ENCODE peak calls at places on chromosomes 7 and 10, in five cellular contexts. D, P, M, T and U are unnamed samples. For H3K4me1, the result is how much of the 10 kb centered on the place peaks cover.

GRCh38 chr7:71613316-71613715 is 481.4 kb downstream of the GALNT17 start:
- DNase-seq in D (peak), P (no peak), M (no peak), T (no peak), U (no peak)

GRCh38 chr7:39703143-39703542 is 79.8 kb downstream of the RALA start:
- DNase-seq in D (peak), P (no peak), M (no peak), T (peak), U (no peak)

GRCh38 chr10:75398630-75399460 is 2.7 kb downstream of the ZNF503 start:
- DNase-seq in D (peak), P (no peak), M (peak), T (no peak), U (no peak)

GRCh38 chr7:31648288-31648687 is 38.7 kb upstream of the PPP1R17 start:
- DNase-seq in D (peak), P (no peak), M (no peak), T (no peak), U (no peak)

GRCh38 chr7:30914611-30915601 is 3.3 kb downstream of the AQP1 start:
- DNase-seq in D (peak), P (peak), M (peak), T (peak), U (peak)

GRCh38 chr7:75638607-75639070 is 100.1 kb downstream of the HIP1 start:
- DNase-seq in D (peak), P (no peak), M (peak), T (peak), U (peak)

GRCh38 chr7:7772385-7772784 is 54.0 kb upstream of the RPA3 start:
- DNase-seq in D (no peak), P (no peak), M (no peak), T (no peak), U (peak)

GRCh38 chr10:22246680-22247391 is 29.0 kb upstream of the EBLN1 start:
- DNase-seq in D (peak), P (no peak), M (no peak), T (no peak), U (peak)

GRCh38 chr7:22445140-22445722 is 54.8 kb downstream of the STEAP1B start:
- DNase-seq in D (no peak), P (no peak), M (peak), T (no peak), U (no peak)

GRCh38 chr10:78856421-78856820 is 212.3 kb upstream of the ZMIZ1 start:
- DNase-seq in D (no peak), P (no peak), M (peak), T (no peak), U (no peak)

GRCh38 chr10:47116445-47116844 is 183.6 kb upstream of the GDF10 start:
- DNase-seq in D (no peak), P (no peak), M (no peak), T (no peak), U (no peak)

GRCh38 chr7:155597753-155598140 is 46.7 kb upstream of the RBM33 start:
- DNase-seq in D (no peak), P (no peak), M (no peak), T (no peak), U (no peak)

GRCh38 chr10:75568721-75569120 is 137.3 kb downstream of the LRMDA start:
- DNase-seq in D (no peak), P (no peak), M (no peak), T (no peak), U (no peak)

GRCh38 chr7:24580283-24580946 is 7.2 kb downstream of the PALS2 start:
- DNase-seq in D (no peak), P (no peak), M (no peak), T (no peak), U (no peak)

GRCh38 chr7:979886-980571 is 3.0 kb upstream of the CYP2W1 start:
- DNase-seq in D (no peak), P (no peak), M (no peak), T (peak), U (no peak)

GRCh38 chr7:96052860-96053452 is 268.9 kb downstream of the SLC25A13 start:
- DNase-seq in D (no peak), P (no peak), M (no peak), T (peak), U (no peak)

DNA sequence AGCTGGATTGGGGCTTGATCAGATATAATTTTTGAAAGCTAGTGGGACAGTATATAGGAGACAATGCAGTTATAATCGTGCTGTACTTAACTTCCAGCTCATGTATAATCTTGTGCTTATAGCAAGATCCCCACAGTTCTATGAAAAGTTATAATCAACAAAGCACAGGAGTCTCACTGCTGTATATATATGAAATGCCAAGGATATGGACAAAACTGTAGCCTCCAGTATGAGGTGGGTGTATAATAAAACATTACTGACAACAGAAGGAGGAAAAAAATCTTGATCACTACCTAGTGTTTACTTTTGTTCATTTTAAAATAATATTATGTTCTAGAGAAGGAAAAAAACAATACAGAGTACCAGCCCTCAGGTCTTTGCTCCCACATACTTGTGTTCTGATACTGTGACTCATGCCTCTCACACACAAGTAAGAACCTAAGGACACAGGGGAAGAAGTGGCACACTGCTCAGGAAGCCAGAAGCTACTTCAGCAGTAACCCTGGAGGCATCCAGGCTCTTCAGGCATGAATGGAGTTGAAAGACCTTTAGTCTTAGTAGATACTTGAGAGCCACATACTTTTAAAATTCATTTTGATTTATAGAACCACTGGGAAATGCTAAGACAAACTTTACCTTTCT is 265.7 kb upstream of the IMMP2L start:
- DNase-seq in D (peak), P (no peak), M (no peak), T (no peak), U (no peak)
- H3K27ac ChIP-seq in D (no peak), P (no peak), M (no peak), T (peak), U (no peak)

GRCh38 chr10:77446700-77447099 is 190.9 kb downstream of the KCNMA1 start:
- DNase-seq in D (no peak), P (no peak), M (no peak), T (no peak), U (no peak)

GRCh38 chr10:77442790-77443189 is 194.8 kb downstream of the KCNMA1 start:
- DNase-seq in D (no peak), P (no peak), M (no peak), T (no peak), U (no peak)

GRCh38 chr10:77445562-77445961 is 192.0 kb downstream of the KCNMA1 start:
- DNase-seq in D (no peak), P (no peak), M (no peak), T (no peak), U (no peak)

GRCh38 chr10:77441541-77442175 is 195.9 kb downstream of the KCNMA1 start:
- DNase-seq in D (no peak), P (no peak), M (no peak), T (no peak), U (no peak)

GRCh38 chr10:77444041-77444440 is 193.6 kb downstream of the KCNMA1 start:
- DNase-seq in D (no peak), P (no peak), M (no peak), T (no peak), U (no peak)
- H3K4me1 ChIP-seq in D (under half), P (under half), M (under half), T (under half), U (under half)

GRCh38 chr7:55975944-55976633 is 11.7 kb downstream of the NIPSNAP2 start:
- DNase-seq in D (no peak), P (no peak), M (no peak), T (no peak), U (no peak)
- H3K27ac ChIP-seq in D (no peak), P (no peak), M (peak), T (no peak), U (no peak)

GRCh38 chr10:29820890-29821398 is 186.2 kb upstream of the SVIL start:
- DNase-seq in D (peak), P (peak), M (peak), T (no peak), U (no peak)
- H3K4me1 ChIP-seq in D (under half), P (under half), M (under half), T (under half), U (under half)

GRCh38 chr7:34723338-34723737 is 65.3 kb downstream of the NPSR1 start:
- DNase-seq in D (no peak), P (no peak), M (no peak), T (no peak), U (no peak)
- H3K27ac ChIP-seq in D (no peak), P (no peak), M (no peak), T (no peak), U (no peak)

DNA sequence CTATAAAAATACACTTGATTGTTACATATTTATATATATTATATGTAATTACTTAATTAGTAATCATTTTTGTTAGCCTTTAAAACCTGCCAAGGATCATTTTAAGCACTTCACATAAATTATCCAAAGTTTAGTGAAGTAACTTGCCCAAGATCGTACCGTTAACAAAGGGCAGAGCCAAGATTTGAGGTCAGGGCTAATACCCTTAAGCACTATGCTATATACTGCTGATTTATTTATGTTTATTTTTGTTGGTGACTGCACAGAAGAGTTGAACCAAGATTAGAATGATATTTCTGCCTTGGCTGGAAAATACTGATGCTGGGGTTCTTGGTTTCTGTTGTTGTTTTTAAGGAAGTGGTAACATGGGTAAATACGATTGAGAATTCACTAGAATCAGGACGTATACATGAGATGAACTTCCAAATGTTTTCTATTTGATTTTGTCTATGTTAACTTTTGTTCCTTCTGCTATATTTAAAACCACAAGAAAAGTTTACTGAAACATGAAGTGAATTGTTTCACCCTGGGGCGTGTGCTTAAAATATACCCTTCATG is 9.3 kb downstream of the ADD3 start:
- DNase-seq in D (no peak), P (no peak), M (no peak), T (no peak), U (no peak)
- H3K4me1 ChIP-seq in D (under half), P (under half), M (half or more), T (under half), U (under half)

GRCh38 chr10:50613150-50613549 is 10.6 kb downstream of the SGMS1 start:
- DNase-seq in D (no peak), P (no peak), M (no peak), T (no peak), U (no peak)

GRCh38 chr10:50613726-50614443 is 9.9 kb downstream of the SGMS1 start:
- DNase-seq in D (no peak), P (no peak), M (no peak), T (no peak), U (no peak)

GRCh38 chr10:50618624-50619023 is 5.1 kb downstream of the SGMS1 start:
- DNase-seq in D (no peak), P (no peak), M (no peak), T (no peak), U (no peak)

GRCh38 chr10:50615654-50616053 is 8.1 kb downstream of the SGMS1 start:
- DNase-seq in D (no peak), P (no peak), M (no peak), T (no peak), U (no peak)

DNA sequence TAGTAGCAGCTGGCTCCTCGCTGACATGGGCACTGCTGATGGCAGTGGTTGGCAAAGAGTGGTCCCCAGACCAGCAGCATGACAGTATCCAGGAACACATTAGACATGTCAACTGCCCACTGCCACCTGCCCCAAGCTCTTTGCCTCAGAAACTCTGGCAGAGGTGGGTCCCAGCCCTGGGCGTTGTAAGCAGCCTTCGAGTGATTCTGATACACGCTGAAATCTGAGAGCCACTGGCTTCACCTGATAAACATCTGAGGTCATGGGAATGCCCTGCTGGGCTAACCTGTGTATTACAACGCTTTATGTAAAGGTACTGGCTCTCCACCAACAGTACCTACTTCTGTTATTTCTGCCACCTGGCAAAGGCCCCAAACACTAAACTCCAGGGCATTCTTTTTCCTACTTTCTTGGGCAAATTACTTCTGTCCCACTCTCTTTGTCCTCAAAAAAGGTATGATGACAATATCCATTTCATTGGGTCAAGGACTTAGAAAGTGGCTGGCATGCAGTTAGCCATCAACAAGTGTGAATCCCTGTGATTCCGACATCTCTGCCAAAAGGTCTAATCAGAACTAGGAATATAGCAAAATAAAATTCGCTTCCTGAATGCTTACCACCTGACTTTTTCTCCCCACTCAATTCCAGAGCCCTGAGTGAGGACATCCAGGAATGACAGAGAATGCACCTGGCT is 9.2 kb downstream of the SGMS1 start:
- DNase-seq in D (no peak), P (no peak), M (no peak), T (no peak), U (no peak)
- H3K27ac ChIP-seq in D (no peak), P (no peak), M (no peak), T (no peak), U (no peak)

GRCh38 chr10:33279791-33280190 is 54.7 kb downstream of the NRP1 start:
- DNase-seq in D (peak), P (no peak), M (no peak), T (no peak), U (no peak)
- H3K4me1 ChIP-seq in D (under half), P (under half), M (half or more), T (under half), U (under half)

DNA sequence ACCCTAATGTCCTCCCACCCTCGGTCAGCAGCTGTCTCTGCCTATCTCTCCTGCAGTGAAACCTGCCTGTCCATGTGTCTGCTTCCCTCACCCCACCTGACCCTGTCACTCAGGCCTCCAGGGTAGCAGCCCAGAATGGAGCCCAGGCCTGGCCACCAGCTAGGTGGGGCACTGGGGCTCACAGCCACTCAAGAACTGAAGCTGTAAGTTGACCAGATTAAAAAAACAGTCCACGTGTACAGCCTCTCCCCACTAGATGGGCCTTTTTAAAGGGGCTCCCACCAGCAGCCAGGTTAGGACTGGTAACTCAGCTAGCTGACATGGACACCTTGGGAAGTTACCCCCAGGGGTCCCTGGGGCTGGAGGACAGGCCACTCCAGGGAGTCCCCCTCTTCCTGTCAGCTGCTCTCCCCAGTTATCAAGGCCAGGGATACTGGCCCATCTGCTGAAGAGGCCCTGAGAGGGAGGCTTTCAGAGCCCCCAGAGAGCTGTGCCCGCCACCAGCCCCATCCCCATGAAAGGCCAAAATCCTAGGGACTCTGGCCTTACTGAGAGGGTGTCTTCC is 1.4 kb downstream of the SMARCD3 start:
- DNase-seq in D (no peak), P (no peak), M (no peak), T (peak), U (no peak)
- H3K27ac ChIP-seq in D (no peak), P (peak), M (peak), T (peak), U (no peak)

GRCh38 chr7:20122073-20122472 is 95.1 kb downstream of the MACC1 start:
- DNase-seq in D (no peak), P (no peak), M (no peak), T (no peak), U (no peak)

GRCh38 chr7:20116869-20117268 is 100.3 kb downstream of the MACC1 start:
- DNase-seq in D (no peak), P (no peak), M (no peak), T (no peak), U (no peak)

DNA sequence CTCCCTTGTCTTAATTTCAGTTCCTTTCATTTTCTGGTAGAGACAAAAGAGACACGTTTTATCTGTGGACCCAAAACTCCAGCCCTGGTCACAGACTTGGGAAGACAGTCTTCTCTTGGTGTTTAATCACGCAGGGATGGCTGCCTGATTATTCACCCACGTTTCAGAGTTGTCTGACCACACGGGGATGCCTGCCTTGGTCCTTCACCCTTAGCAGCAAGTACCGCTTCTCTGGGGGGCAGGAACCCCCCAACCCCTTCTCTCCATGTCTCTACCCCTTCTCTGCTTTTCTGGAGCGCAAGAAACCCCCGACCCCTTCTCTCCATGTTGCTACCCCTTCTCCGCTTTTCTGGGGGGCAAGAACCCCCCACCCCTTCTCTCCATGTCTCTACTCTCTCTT is 95.8 kb downstream of the MACC1 start:
- DNase-seq in D (no peak), P (no peak), M (no peak), T (no peak), U (no peak)
- H3K4me1 ChIP-seq in D (under half), P (under half), M (under half), T (under half), U (under half)